ENCODE peak calls at places on chromosome 6, in four cellular contexts. H is fibroblast of lung, P is A549, K is left lung. Z is an unnamed sample.

GRCh38 chr6:36911946-36912555 is 26.3 kb downstream of the C6orf89 start:
- DNase-seq in K (no peak), H (no peak), P (no peak), Z (peak)

GRCh38 chr6:155237613-155238012 is 26.2 kb upstream of the CLDN20 start:
- DNase-seq in H (no peak), P (no peak), K (no peak), Z (no peak)

GRCh38 chr6:16583151-16583762 is 178.0 kb downstream of the ATXN1 start:
- DNase-seq in H (no peak), P (no peak), K (no peak), Z (no peak)

GRCh38 chr6:34650823-34651222 is 45.7 kb downstream of the ILRUN start:
- DNase-seq in P (no peak), H (no peak), K (no peak), Z (no peak)

GRCh38 chr6:44030812-44031454 is 96.3 kb downstream of the MRPL14 start:
- DNase-seq in H (no peak), P (no peak), K (no peak), Z (no peak)

GRCh38 chr6:113649916-113650609 is 207.1 kb upstream of the MARCKS start:
- DNase-seq in K (no peak), H (no peak), P (no peak), Z (no peak)

GRCh38 chr6:133977983-133978895 is 25.2 kb downstream of the TBPL1 start:
- DNase-seq in P (no peak), H (peak), K (no peak), Z (peak)

GRCh38 chr6:123763904-123764303 is 39.8 kb upstream of the NKAIN2 start:
- DNase-seq in K (no peak), H (no peak), P (no peak), Z (no peak)

GRCh38 chr6:13803581-13803980 is 10.8 kb downstream of the MCUR1 start:
- DNase-seq in H (no peak), K (no peak), P (no peak), Z (no peak)

GRCh38 chr6:87702589-87702945 is 534 bp upstream of the AKIRIN2 start:
- DNase-seq in P (no peak), H (no peak), K (no peak), Z (peak)
- H3K4me3 ChIP-seq in P (peak), H (peak), K (peak), Z (peak)

GRCh38 chr6:51494342-51494741 is 593.1 kb downstream of the PKHD1 start:
- DNase-seq in H (no peak), P (no peak), K (no peak), Z (no peak)
- TF ChIP-seq CTCF in H (no peak), P (no peak), K (no peak), Z (no peak)

GRCh38 chr6:127515234-127515793 is 3.8 kb downstream of the MTCL3 start:
- DNase-seq in K (no peak), P (no peak), H (peak), Z (peak)

GRCh38 chr6:127513425-127513824 is 5.7 kb downstream of the MTCL3 start:
- DNase-seq in P (no peak), K (no peak), H (no peak), Z (no peak)

GRCh38 chr6:127516676-127517273 is 2.4 kb downstream of the MTCL3 start:
- DNase-seq in P (peak), H (peak), K (no peak), Z (peak)

GRCh38 chr6:127515794-127516675 is 3.1 kb downstream of the MTCL3 start:
- DNase-seq in P (no peak), K (peak), H (peak), Z (peak)

GRCh38 chr6:127514396-127515227 is 4.5 kb downstream of the MTCL3 start:
- DNase-seq in K (peak), P (no peak), H (peak), Z (peak)
- H3K4me3 ChIP-seq in K (peak), P (no peak), H (peak), Z (peak)

GRCh38 chr6:39391182-39391581 is 68.7 kb upstream of the KCNK16 start:
- DNase-seq in P (no peak), K (no peak), H (no peak), Z (peak)

GRCh38 chr6:39388526-39389371 is 66.2 kb upstream of the KCNK16 start:
- DNase-seq in H (no peak), P (no peak), K (no peak), Z (no peak)

GRCh38 chr6:39393075-39393474 is 70.6 kb upstream of the KCNK16 start:
- DNase-seq in K (no peak), P (no peak), H (no peak), Z (no peak)

GRCh38 chr6:39387785-39388184 is 65.3 kb upstream of the KCNK16 start:
- DNase-seq in H (no peak), P (no peak), K (no peak), Z (no peak)

GRCh38 chr6:39389372-39389767 is 66.9 kb upstream of the KCNK16 start:
- DNase-seq in P (peak), H (peak), K (no peak), Z (peak)
- TF ChIP-seq CTCF in P (no peak), H (no peak), K (no peak), Z (no peak)

DNA sequence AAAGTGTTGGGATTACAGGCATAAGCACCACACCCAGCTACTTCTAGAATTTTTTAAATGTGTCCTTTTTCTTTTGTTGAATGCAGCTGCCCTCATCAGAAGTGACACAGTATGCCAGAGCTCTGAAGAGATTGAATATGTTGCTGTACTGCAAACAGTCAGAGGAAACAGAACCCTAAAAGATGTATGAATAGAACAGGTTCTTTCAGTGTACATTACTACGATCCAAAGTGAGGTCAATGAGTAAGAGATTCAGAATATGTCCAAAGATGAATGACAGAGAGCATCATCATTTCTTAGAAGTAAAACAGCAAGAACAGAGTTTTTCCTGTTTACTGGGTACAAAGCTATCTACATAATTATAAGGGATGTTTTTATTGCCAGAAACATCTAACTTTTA is 268.5 kb downstream of the NRN1 start:
- DNase-seq in H (no peak), P (no peak), K (no peak), Z (no peak)
- H3K4me3 ChIP-seq in H (no peak), P (no peak), K (no peak), Z (no peak)

GRCh38 chr6:4840169-4840568 is 64.0 kb downstream of the CDYL start:
- DNase-seq in H (no peak), P (no peak), K (no peak), Z (no peak)

GRCh38 chr6:4849214-4849613 is 73.0 kb downstream of the CDYL start:
- DNase-seq in P (no peak), H (no peak), K (no peak), Z (no peak)

GRCh38 chr6:4848382-4849068 is 72.3 kb downstream of the CDYL start:
- DNase-seq in H (peak), K (no peak), P (no peak), Z (no peak)

GRCh38 chr6:4846387-4846786 is 70.2 kb downstream of the CDYL start:
- DNase-seq in H (no peak), P (no peak), K (no peak), Z (no peak)

GRCh38 chr6:4844108-4844507 is 67.9 kb downstream of the CDYL start:
- DNase-seq in H (no peak), P (no peak), K (no peak), Z (no peak)
- TF ChIP-seq CTCF in H (no peak), P (peak), K (no peak), Z (no peak)